ENCODE peak calls at places on chromosomes 7 and 10, in eight cellular contexts. Y, G, L, S, T, A, O and K are unnamed samples.

GRCh38 chr10:48603421-48604038 is 1.3 kb downstream of the ARHGAP22 start:
- DNase-seq in O (no peak), A (no peak), L (no peak), Y (no peak), S (no peak), G (no peak), T (no peak), K (no peak)

GRCh38 chr10:83253272-83253671 is 886.0 kb upstream of the GHITM start:
- DNase-seq in S (no peak), L (no peak), O (no peak), T (no peak), G (no peak), A (no peak), Y (no peak), K (no peak)

GRCh38 chr7:2920956-2921708 is 77.0 kb upstream of the GNA12 start:
- DNase-seq in A (no peak), G (no peak), L (no peak), Y (no peak), S (no peak), T (no peak), O (no peak), K (no peak)

GRCh38 chr10:129870926-129871660 is 93.0 kb downstream of the EBF3 start:
- DNase-seq in A (peak; percentile 86), G (no peak), L (no peak), O (no peak), T (no peak), S (no peak), Y (no peak), K (no peak)

GRCh38 chr10:43395571-43396060 is 13.4 kb downstream of the HNRNPF start:
- DNase-seq in L (no peak), A (no peak), O (no peak), T (no peak), S (no peak), G (no peak), Y (peak; percentile 56), K (peak; percentile 29)

GRCh38 chr7:140656548-140657515 is 15.9 kb upstream of the ADCK2 start:
- DNase-seq in L (no peak), A (peak; percentile 49), Y (peak; percentile 68), G (no peak), T (peak; percentile 10), O (no peak), S (no peak), K (no peak)

GRCh38 chr7:604038-604883 is 84.6 kb upstream of the PDGFA start:
- DNase-seq in G (peak; percentile 62), Y (peak; percentile 97), A (peak; percentile 95), S (peak; percentile 89), L (no peak), O (no peak), T (peak; percentile 86), K (peak; percentile 90)

GRCh38 chr10:102335184-102335583 is 60.3 kb upstream of the NFKB2 start:
- DNase-seq in Y (no peak), G (no peak), L (no peak), O (no peak), S (no peak), A (no peak), T (no peak), K (no peak)

GRCh38 chr7:37149019-37149814 is 299.4 kb downstream of the ELMO1 start:
- DNase-seq in Y (no peak), O (no peak), G (no peak), T (no peak), A (no peak), L (no peak), S (no peak), K (no peak)

GRCh38 chr7:154512121-154512621 is 460.0 kb downstream of the DPP6 start:
- DNase-seq in S (no peak), G (no peak), T (no peak), L (no peak), A (no peak), O (no peak), Y (no peak), K (no peak)

GRCh38 chr7:77570330-77571011 is 33.4 kb downstream of the PTPN12 start:
- DNase-seq in G (no peak), T (peak; percentile 82), Y (peak; percentile 62), S (no peak), A (peak; percentile 61), O (no peak), L (peak; percentile 7), K (no peak)

GRCh38 chr10:71001470-71001869 is 113.1 kb upstream of the PCBD1 start:
- DNase-seq in Y (no peak), G (no peak), O (no peak), L (no peak), T (peak; percentile 2), S (no peak), A (no peak), K (no peak)

GRCh38 chr7:22885824-22886255 is 63.2 kb upstream of the TOMM7 start:
- DNase-seq in O (no peak), Y (peak; percentile 19), A (peak; percentile 38), S (no peak), T (no peak), L (no peak), G (no peak), K (peak; percentile 9)

GRCh38 chr10:101080933-101081546 is 19.3 kb downstream of the KAZALD1 start:
- DNase-seq in O (no peak), A (no peak), G (no peak), L (no peak), T (no peak), Y (peak; percentile 52), S (no peak), K (no peak)

GRCh38 chr7:51324206-51324884 is 7.7 kb upstream of the COBL start:
- DNase-seq in T (no peak), A (no peak), O (no peak), S (no peak), G (no peak), L (no peak), Y (no peak), K (no peak)

GRCh38 chr10:52984169-52984568 is 211.6 kb upstream of the MBL2 start:
- DNase-seq in O (no peak), A (no peak), S (no peak), T (no peak), L (no peak), G (no peak), Y (no peak), K (no peak)

GRCh38 chr10:97353945-97354344 is 19.4 kb upstream of the FRAT2 start:
- DNase-seq in S (no peak), O (no peak), L (no peak), T (no peak), G (no peak), A (no peak), Y (no peak), K (no peak)

GRCh38 chr7:38909870-38910269 is 879 bp upstream of the VPS41 start:
- DNase-seq in S (no peak), L (no peak), Y (no peak), O (no peak), G (no peak), T (no peak), A (no peak), K (no peak)

GRCh38 chr7:149433124-149433523 is 27.7 kb downstream of the ZNF777 start:
- DNase-seq in L (no peak), T (no peak), G (no peak), O (no peak), S (no peak), A (no peak), Y (no peak), K (no peak)

GRCh38 chr7:105779856-105780815 is 96.3 kb downstream of the ATXN7L1 start:
- DNase-seq in S (no peak), A (no peak), Y (no peak), T (no peak), L (no peak), O (no peak), G (no peak), K (no peak)

GRCh38 chr10:77159538-77160110 is 478.0 kb downstream of the KCNMA1 start:
- DNase-seq in O (no peak), T (peak; percentile 95), A (no peak), L (no peak), Y (no peak), S (no peak), G (no peak), K (no peak)

GRCh38 chr7:100874300-100874576 is 665 bp upstream of the SRRT start:
- DNase-seq in A (no peak), G (no peak), Y (no peak), S (no peak), L (no peak), O (no peak), T (no peak), K (no peak)

GRCh38 chr10:99804471-99804870 is 22.0 kb downstream of the ABCC2 start:
- DNase-seq in L (no peak), O (no peak), G (no peak), Y (no peak), T (no peak), S (no peak), A (no peak), K (no peak)

GRCh38 chr7:42017356-42017986 is 219.5 kb downstream of the GLI3 start:
- DNase-seq in A (no peak), O (no peak), Y (no peak), S (no peak), L (no peak), G (no peak), T (no peak), K (no peak)

GRCh38 chr7:101589052-101589451 is 40.0 kb downstream of the MYL10 start:
- DNase-seq in G (no peak), O (no peak), Y (no peak), T (no peak), A (no peak), S (peak; percentile 12), L (no peak), K (no peak)

GRCh38 chr7:66043681-66044497 is 31.7 kb upstream of the ASL start:
- DNase-seq in L (no peak), O (no peak), Y (peak; percentile 56), G (no peak), S (peak; percentile 29), A (no peak), T (peak; percentile 20), K (no peak)

GRCh38 chr7:17103170-17103569 is 195.3 kb upstream of the AHR start:
- DNase-seq in T (no peak), L (no peak), A (no peak), O (no peak), G (no peak), Y (no peak), S (no peak), K (no peak)

GRCh38 chr7:73905360-73905759 is 44.4 kb downstream of the TMEM270 start:
- DNase-seq in O (no peak), A (no peak), Y (no peak), G (no peak), L (no peak), T (no peak), S (no peak), K (no peak)

GRCh38 chr10:13891542-13892431 is 305.0 kb downstream of the PRPF18 start:
- DNase-seq in S (no peak), A (no peak), G (no peak), Y (peak; percentile 64), T (no peak), O (no peak), L (no peak), K (no peak)

GRCh38 chr10:34866848-34867247 is 51.8 kb upstream of the PARD3 start:
- DNase-seq in Y (no peak), L (no peak), T (no peak), S (no peak), O (no peak), A (no peak), G (no peak), K (no peak)